ENCODE peak calls at places on chromosomes 5 and 9, in six cellular contexts. P, M, W, I, E and V are unnamed samples.

GRCh38 chr5:157059891-157060290 is 975 bp upstream of the HAVCR1 start:
- DNase-seq in I (no peak), M (no peak), E (no peak), W (no peak), P (no peak), V (no peak)

GRCh38 chr5:72018158-72018803 is 89.0 kb upstream of the MAP1B start:
- DNase-seq in M (no peak), W (no peak), P (peak; percentile 45), E (no peak), I (no peak), V (no peak)

GRCh38 chr9:121888438-121888775 is 204.7 kb downstream of the TTLL11 start:
- DNase-seq in W (no peak), P (no peak), E (no peak), M (no peak), I (no peak), V (no peak)

GRCh38 chr9:133715866-133716563 is 22.1 kb downstream of the SARDH start:
- DNase-seq in M (peak; percentile 44), P (peak; percentile 54), W (no peak), E (no peak), I (peak; percentile 38), V (no peak)

GRCh38 chr9:127021664-127022337 is 100.6 kb downstream of the ANGPTL2 start:
- DNase-seq in E (peak; percentile 87), P (no peak), M (peak; percentile 89), I (peak; percentile 85), W (no peak), V (no peak)

GRCh38 chr9:33129886-33130284 is 37.3 kb downstream of the B4GALT1 start:
- DNase-seq in I (no peak), W (no peak), E (no peak), P (no peak), M (no peak), V (peak; percentile 58)

GRCh38 chr9:134531251-134531970 is 110.2 kb upstream of the COL5A1 start:
- DNase-seq in P (no peak), E (no peak), M (no peak), I (no peak), W (no peak), V (no peak)

GRCh38 chr9:93677641-93678136 is 101.3 kb downstream of the PHF2 start:
- DNase-seq in E (no peak), W (no peak), P (no peak), I (peak; percentile 3), M (no peak), V (no peak)

GRCh38 chr5:117788596-117788995 is 1199.8 kb downstream of the DTWD2 start:
- DNase-seq in E (no peak), P (no peak), W (no peak), I (no peak), M (no peak), V (no peak)

GRCh38 chr9:137428311-137428630 is 5.1 kb downstream of the NOXA1 start:
- DNase-seq in W (no peak), M (no peak), I (no peak), P (no peak), E (no peak), V (no peak)

GRCh38 chr9:20835364-20836286 is 151.6 kb downstream of the FOCAD start:
- DNase-seq in W (no peak), M (no peak), I (no peak), P (no peak), E (no peak), V (no peak)

GRCh38 chr5:72817639-72818266 is 1.3 kb downstream of the TNPO1 start:
- DNase-seq in E (peak; percentile 11), P (no peak), M (no peak), I (no peak), W (no peak), V (no peak)

GRCh38 chr5:135489466-135490244 is 37.5 kb upstream of the TIFAB start:
- DNase-seq in P (no peak), W (no peak), I (no peak), E (no peak), M (no peak), V (no peak)